ENCODE peak calls at places on chromosomes 11 and 22, in seven cellular contexts. G is NCI-H1105, W is cardiac fibroblast, J is activated T-helper 1 cell treated with Interleukin-2 at 50 U/mL for 16 hours, R is neural crest cell, O is epithelial cell of prostate, B is HTR-8/SVneo. Y is an unnamed sample.
A peak's percentile ranks its signal among the peaks of the same experiment; 100 is the strongest.

GRCh38 chr22:24996420-24996952 is 44.0 kb downstream of the KIAA1671 start:
- DNase-seq in G (no peak), B (peak; percentile 74), R (peak; percentile 16), W (peak; percentile 57), J (no peak), O (no peak), Y (peak; percentile 64)

GRCh38 chr11:2142300-2142759 is 3.1 kb upstream of the IGF2 start:
- DNase-seq in B (no peak), O (no peak), J (no peak), W (peak; percentile 43), R (no peak), G (no peak), Y (no peak)

GRCh38 chr22:46462726-46463371 is 74.6 kb downstream of the CELSR1 start:
- DNase-seq in R (no peak), O (peak; percentile 76), B (peak; percentile 80), W (no peak), G (peak; percentile 30), J (no peak), Y (no peak)

GRCh38 chr11:67309166-67309565 is 5.8 kb downstream of the SSH3 start:
- DNase-seq in G (no peak), R (no peak), B (no peak), J (no peak), W (no peak), O (no peak), Y (no peak)

GRCh38 chr11:44826922-44827643 is 100.3 kb downstream of the TSPAN18 start:
- DNase-seq in B (no peak), J (no peak), O (no peak), R (no peak), G (no peak), W (no peak), Y (no peak)

GRCh38 chr22:22458896-22459588 is 49.5 kb downstream of the ZNF280B start:
- DNase-seq in J (no peak), O (no peak), B (no peak), R (no peak), W (no peak), G (no peak), Y (no peak)

GRCh38 chr11:131688056-131688693 is 317.8 kb downstream of the NTM start:
- DNase-seq in R (peak; percentile 69), G (peak; percentile 72), W (peak; percentile 68), B (peak; percentile 56), O (no peak), J (no peak), Y (no peak)

GRCh38 chr22:48616656-48617055 is 1211.0 kb downstream of the BRD1 start:
- DNase-seq in G (no peak), O (no peak), R (no peak), J (no peak), B (no peak), W (no peak), Y (no peak)

GRCh38 chr22:38760477-38761201 is 4.8 kb upstream of the SUN2 start:
- DNase-seq in J (no peak), O (no peak), W (peak; percentile 54), G (no peak), B (peak; percentile 22), R (no peak), Y (no peak)

GRCh38 chr11:31651208-31651607 is 141.6 kb downstream of the ELP4 start:
- DNase-seq in O (no peak), J (no peak), G (no peak), R (no peak), W (no peak), B (no peak), Y (no peak)

GRCh38 chr11:8068605-8069221 is 12.3 kb upstream of the TUB start:
- DNase-seq in J (no peak), R (no peak), G (peak; percentile 26), B (peak; percentile 72), W (peak; percentile 88), O (no peak), Y (no peak)

GRCh38 chr11:122138759-122139594 is 23.0 kb upstream of the BLID start:
- DNase-seq in O (no peak), R (no peak), W (no peak), G (no peak), B (no peak), J (no peak), Y (peak; percentile 9)

GRCh38 chr11:15146271-15147003 is 31.7 kb downstream of the INSC start:
- DNase-seq in B (no peak), R (no peak), G (no peak), O (no peak), W (peak; percentile 6), J (no peak), Y (no peak)

Y was measured in iPS DF 6.9.